ENCODE peak calls at places on chromosomes 1 and 21, in four cellular contexts. B is SK-N-SH, L is H1, P is GM12878. X is an unnamed sample. For H3K36me3, the result is how much of the 10 kb centered on the place peaks cover.

GRCh38 chr1:176102243-176102642 is 104.8 kb downstream of the COP1 start:
- DNase-seq in B (no peak), L (no peak), P (no peak), X (no peak)

GRCh38 chr21:41121785-41122415 is 46.1 kb upstream of the BACE2 start:
- DNase-seq in B (peak), L (peak), P (peak), X (peak)

GRCh38 chr1:177983824-177984528 is 14.1 kb upstream of the SEC16B start:
- DNase-seq in B (peak), L (peak), P (no peak), X (no peak)

GRCh38 chr1:46039571-46040052 is 92.8 kb downstream of the PIK3R3 start:
- DNase-seq in B (no peak), L (no peak), P (no peak), X (no peak)

GRCh38 chr1:198638894-198639319 is at the start of gene PTPRC:
- DNase-seq in B (no peak), L (no peak), P (peak), X (no peak)

GRCh38 chr1:223760833-223761232 is 48.5 kb downstream of the CAPN2 start:
- DNase-seq in B (no peak), L (no peak), P (no peak), X (no peak)

GRCh38 chr21:19400223-19400770 is 996.7 kb upstream of the TMPRSS15 start:
- DNase-seq in B (no peak), L (no peak), P (no peak), X (no peak)

GRCh38 chr1:167935252-167936067 is 1.0 kb upstream of the DCAF6 start:
- DNase-seq in B (peak), L (no peak), P (no peak), X (no peak)

GRCh38 chr1:210397252-210397651 is 68.5 kb downstream of the HHAT start:
- DNase-seq in B (no peak), L (no peak), P (no peak), X (no peak)

GRCh38 chr1:74161494-74161893 is 36.5 kb downstream of the LRRIQ3 start:
- DNase-seq in B (no peak), L (no peak), P (no peak), X (no peak)

GRCh38 chr21:32807717-32808380 is 36.3 kb upstream of the PAXBP1 start:
- DNase-seq in B (no peak), L (no peak), P (no peak), X (no peak)

GRCh38 chr1:110370827-110371226 is 20.0 kb downstream of the SLC16A4 start:
- DNase-seq in B (no peak), L (no peak), P (no peak), X (no peak)

GRCh38 chr1:228141082-228141870 is 1.2 kb downstream of the GUK1 start:
- DNase-seq in B (peak), L (no peak), P (no peak), X (peak)

GRCh38 chr1:25461783-25462182 is 31.1 kb downstream of the MACO1 start:
- DNase-seq in B (no peak), L (no peak), P (no peak), X (no peak)

GRCh38 chr1:67213164-67213563 is 46.9 kb downstream of the IL23R start:
- DNase-seq in B (peak), L (no peak), P (no peak), X (peak)

GRCh38 chr1:25198731-25199231 is 33.5 kb downstream of the SYF2 start:
- DNase-seq in B (no peak), L (no peak), P (no peak), X (peak)

GRCh38 chr1:154729031-154729442 is 121.1 kb upstream of the ADAR start:
- DNase-seq in B (no peak), L (no peak), P (no peak), X (peak)

GRCh38 chr1:202149566-202149965 is 5.0 kb upstream of the ARL8A start:
- DNase-seq in B (no peak), L (no peak), P (no peak), X (no peak)

GRCh38 chr1:54517536-54517935 is 30.5 kb upstream of the ACOT11 start:
- DNase-seq in B (no peak), L (no peak), P (no peak), X (peak)

GRCh38 chr1:183285746-183286145 is 99.7 kb downstream of the LAMC2 start:
- DNase-seq in B (no peak), L (no peak), P (no peak), X (no peak)

GRCh38 chr1:8727809-8728213 is 89.6 kb downstream of the RERE start:
- DNase-seq in B (peak), L (no peak), P (no peak), X (no peak)

GRCh38 chr1:115293899-115294298 is 44.1 kb downstream of the NGF start:
- DNase-seq in B (no peak), L (no peak), P (no peak), X (no peak)

GRCh38 chr1:27650527-27651175 is 15.7 kb upstream of the FGR start:
- DNase-seq in B (no peak), L (no peak), P (no peak), X (peak)

GRCh38 chr1:112508242-112509004 is at the start of gene WNT2B:
- DNase-seq in B (peak), L (no peak), P (no peak), X (peak)

GRCh38 chr1:53949651-53950050 is 3.5 kb downstream of the LRRC42 start:
- DNase-seq in B (no peak), L (no peak), P (no peak), X (no peak)

GRCh38 chr1:185338719-185339622 is 21.9 kb upstream of the IVNS1ABP start:
- DNase-seq in B (no peak), L (no peak), P (peak), X (no peak)

GRCh38 chr21:46004168-46004861 is 22.7 kb downstream of the COL6A1 start:
- DNase-seq in B (no peak), L (no peak), P (no peak), X (no peak)

GRCh38 chr1:13708380-13709010 is 8.5 kb downstream of the PRDM2 start:
- DNase-seq in B (no peak), L (no peak), P (no peak), X (no peak)

GRCh38 chr1:58628987-58629598 is 52.0 kb upstream of the TACSTD2 start:
- DNase-seq in B (no peak), L (no peak), P (no peak), X (no peak)

GRCh38 chr1:25103180-25103790 is 129.0 kb downstream of the SYF2 start:
- DNase-seq in B (peak), L (no peak), P (no peak), X (no peak)

GRCh38 chr1:59670662-59671061 is 144.1 kb upstream of the HOOK1 start:
- DNase-seq in B (no peak), L (no peak), P (no peak), X (no peak)

GRCh38 chr1:248231117-248231516 is at the start of gene OR2M4:
- DNase-seq in B (no peak), L (no peak), P (no peak), X (no peak)

GRCh38 chr1:11893907-11894251 is 32.3 kb downstream of the KIAA2013 start:
- DNase-seq in B (peak), L (no peak), P (no peak), X (peak)

GRCh38 chr1:160048335-160048734 is 16.5 kb upstream of the PIGM start:
- DNase-seq in B (no peak), L (no peak), P (no peak), X (no peak)

GRCh38 chr1:155472491-155472890 is 90.1 kb downstream of the ASH1L start:
- DNase-seq in B (peak), L (no peak), P (no peak), X (no peak)

GRCh38 chr1:36084502-36085115 is 715 bp downstream of the TEKT2 start:
- DNase-seq in B (no peak), L (no peak), P (no peak), X (no peak)

GRCh38 chr1:10107985-10108663 is 75.4 kb downstream of the UBE4B start:
- DNase-seq in B (no peak), L (no peak), P (no peak), X (no peak)

GRCh38 chr1:147611587-147611986 is 58.7 kb downstream of the ACP6 start:
- DNase-seq in B (no peak), L (no peak), P (no peak), X (no peak)

DNA sequence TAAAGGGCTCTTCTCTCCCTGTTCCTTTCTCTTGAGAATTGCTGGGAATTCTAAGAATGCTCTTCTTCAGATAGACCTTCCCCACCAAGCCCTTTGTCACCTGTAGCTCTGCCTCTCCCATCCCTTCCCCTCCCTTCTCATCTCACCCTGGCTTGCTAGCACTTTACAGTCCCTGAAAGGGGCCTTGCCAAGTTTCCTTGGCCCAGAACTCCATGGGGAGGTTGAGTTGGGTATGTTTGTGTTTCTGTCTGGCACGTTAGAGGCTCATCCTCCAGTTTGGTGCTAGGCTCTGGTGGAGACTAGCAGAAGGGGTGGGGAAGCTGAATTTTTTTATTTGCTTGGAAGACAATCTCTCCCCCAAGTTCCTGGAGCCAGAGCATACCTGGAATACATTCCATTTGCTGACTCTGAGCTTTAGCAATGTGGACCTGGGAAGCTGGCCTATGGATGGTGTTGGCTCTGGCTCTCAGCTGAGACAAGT is 4.9 kb downstream of the CGN start:
- DNase-seq in B (no peak), L (no peak), P (no peak), X (no peak)
- H3K36me3 ChIP-seq in B (under half), L (under half), P (under half), X (under half)

GRCh38 chr1:32101233-32101681 is 6.6 kb upstream of the KPNA6 start:
- DNase-seq in B (no peak), L (no peak), P (no peak), X (peak)
- TF ChIP-seq NRF1 in B (no peak), L (no peak), P (no peak), X (no peak)

DNA sequence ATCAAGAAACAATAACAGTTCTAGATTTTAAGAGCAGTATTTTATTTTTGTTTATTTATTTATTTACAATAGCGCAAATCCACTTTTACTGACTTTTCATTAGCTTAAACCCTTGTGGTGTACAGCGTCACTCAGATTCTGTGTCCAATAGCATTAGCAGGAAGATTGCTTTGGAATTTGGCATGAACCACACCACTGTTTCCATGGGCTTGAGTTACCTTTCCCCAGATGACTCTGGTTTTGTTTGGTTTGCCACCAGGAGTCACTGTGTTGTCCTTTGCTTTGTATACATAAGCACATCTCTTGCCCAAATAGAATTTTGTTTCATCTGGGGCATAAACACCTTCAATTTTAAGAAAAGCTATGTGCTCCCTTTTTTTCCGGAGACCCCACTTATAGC is 25.9 kb upstream of the SNRPE start:
- DNase-seq in B (no peak), L (no peak), P (no peak), X (no peak)
- H3K36me3 ChIP-seq in B (half or more), L (under half), P (under half), X (half or more)

GRCh38 chr21:42847726-42848125 is 31.6 kb downstream of the WDR4 start:
- DNase-seq in B (no peak), L (no peak), P (no peak), X (no peak)
- TF ChIP-seq NRF1 in B (no peak), L (no peak), P (no peak), X (no peak)

X was measured in K562.